ENCODE peak calls at places on chromosomes 11 and 22, in six cellular contexts. Q is HTR-8/SVneo; C is AG10803; I is A172; P is stimulated activated CD8-positive, alpha-beta memory T cell treated with anti-CD3 and anti-CD28 coated beads, Interleukin-4, amount 100 ng/mL, for 4 hours; X is Kasumi-1. A is an unnamed sample.

GRCh38 chr22:33807465-33807864 is 112.8 kb downstream of the LARGE1 start:
- DNase-seq in P (no peak), X (no peak), C (peak), Q (no peak), I (peak), A (no peak)

GRCh38 chr11:121328213-121328966 is 35.8 kb downstream of the SC5D start:
- DNase-seq in P (no peak), Q (no peak), I (no peak), C (no peak), X (no peak), A (no peak)

GRCh38 chr11:15770798-15771414 is 585.4 kb downstream of the SOX6 start:
- DNase-seq in Q (no peak), I (no peak), P (no peak), X (peak), C (peak), A (no peak)

GRCh38 chr11:96655474-96655873 is 265.7 kb downstream of the JRKL start:
- DNase-seq in Q (no peak), I (no peak), C (no peak), X (no peak), P (no peak), A (no peak)

GRCh38 chr11:15629690-15630321 is 515.1 kb downstream of the INSC start:
- DNase-seq in X (peak), Q (no peak), C (no peak), I (no peak), P (no peak), A (no peak)

GRCh38 chr11:4027746-4028145 is 66.9 kb upstream of the RRM1 start:
- DNase-seq in C (peak), I (no peak), P (no peak), X (no peak), Q (no peak), A (no peak)

GRCh38 chr22:33270596-33270995 is 212.4 kb upstream of the SYN3 start:
- DNase-seq in C (no peak), P (no peak), I (no peak), Q (no peak), X (no peak), A (no peak)

GRCh38 chr11:92589512-92589911 is 364.9 kb downstream of the FAT3 start:
- DNase-seq in P (no peak), I (no peak), X (no peak), C (no peak), Q (no peak), A (no peak)

GRCh38 chr11:69075421-69076128 is 26.8 kb downstream of the TPCN2 start:
- DNase-seq in Q (no peak), P (no peak), C (peak), X (no peak), I (peak), A (no peak)

GRCh38 chr11:115665345-115665901 is 161.2 kb upstream of the CADM1 start:
- DNase-seq in P (no peak), I (no peak), C (no peak), Q (no peak), X (no peak), A (no peak)

GRCh38 chr11:33733978-33734377 is 2.2 kb downstream of the CD59 start:
- DNase-seq in P (no peak), C (no peak), X (no peak), Q (no peak), I (no peak), A (no peak)

GRCh38 chr11:76629853-76630599 is 40.5 kb downstream of the LRRC32 start:
- DNase-seq in I (no peak), C (peak), P (no peak), Q (no peak), X (peak), A (no peak)

GRCh38 chr22:35074583-35074982 is 8.6 kb downstream of the ISX start:
- DNase-seq in P (no peak), X (no peak), C (no peak), I (no peak), Q (no peak), A (no peak)

GRCh38 chr22:21779444-21779843 is 43.9 kb upstream of the YPEL1 start:
- DNase-seq in X (no peak), P (no peak), Q (no peak), I (no peak), C (peak), A (no peak)

GRCh38 chr11:109695696-109696095 is 273.7 kb downstream of the C11orf87 start:
- DNase-seq in X (no peak), I (peak), Q (no peak), C (peak), P (no peak), A (no peak)

GRCh38 chr11:15374418-15374817 is 259.7 kb downstream of the INSC start:
- DNase-seq in X (no peak), P (no peak), Q (no peak), I (no peak), C (no peak), A (no peak)

GRCh38 chr22:37331034-37331428 is 48.7 kb downstream of the CYTH4 start:
- DNase-seq in X (no peak), I (no peak), Q (no peak), C (peak), P (no peak), A (no peak)

GRCh38 chr22:20466659-20467379 is 28.8 kb downstream of the KLHL22 start:
- DNase-seq in P (no peak), I (no peak), Q (no peak), C (no peak), X (no peak), A (no peak)

GRCh38 chr11:72391638-72392423 is 42.5 kb downstream of the CLPB start:
- DNase-seq in I (no peak), Q (no peak), P (no peak), C (peak), X (no peak), A (no peak)

GRCh38 chr11:105609832-105610781 is at the start of gene GRIA4:
- DNase-seq in I (no peak), Q (peak), X (no peak), P (no peak), C (peak), A (peak)

GRCh38 chr11:117701781-117702180 is 95.2 kb downstream of the DSCAML1 start:
- DNase-seq in P (no peak), C (no peak), X (no peak), Q (no peak), I (no peak), A (no peak)

GRCh38 chr11:122439911-122440782 is 215.4 kb upstream of the UBASH3B start:
- DNase-seq in X (no peak), I (no peak), P (no peak), Q (no peak), C (peak), A (no peak)

GRCh38 chr22:23769321-23769965 is 1.7 kb upstream of the CHCHD10 start:
- DNase-seq in P (no peak), X (no peak), I (no peak), C (no peak), Q (no peak), A (no peak)

GRCh38 chr22:27088026-27088425 is 430.6 kb downstream of the MIAT start:
- DNase-seq in X (no peak), I (no peak), C (peak), P (no peak), Q (no peak), A (no peak)

GRCh38 chr22:38201371-38201717 is 450 bp upstream of the MAFF start:
- DNase-seq in Q (no peak), C (no peak), X (no peak), P (no peak), I (no peak), A (no peak)

GRCh38 chr22:30206964-30207363 is 39.6 kb downstream of the LIF start:
- DNase-seq in P (no peak), I (peak), X (no peak), Q (peak), C (peak), A (no peak)

GRCh38 chr11:12282676-12283075 is 94.7 kb upstream of the PARVA start:
- DNase-seq in X (no peak), I (no peak), C (no peak), P (no peak), Q (no peak), A (no peak)

GRCh38 chr11:57977709-57978108 is 46.0 kb upstream of the OR9Q1 start:
- DNase-seq in C (no peak), X (no peak), P (no peak), Q (no peak), I (no peak), A (no peak)

GRCh38 chr22:27105142-27106025 is 448.0 kb downstream of the MIAT start:
- DNase-seq in I (peak), X (no peak), P (no peak), C (peak), Q (no peak), A (no peak)

GRCh38 chr22:32574957-32575893 is 100.6 kb downstream of the FBXO7 start:
- DNase-seq in P (no peak), C (no peak), Q (no peak), I (no peak), X (no peak), A (no peak)

GRCh38 chr11:14454861-14455632 is 44.6 kb downstream of the COPB1 start:
- DNase-seq in I (peak), C (peak), P (no peak), Q (peak), X (peak), A (peak)

GRCh38 chr11:21567628-21568290 is 625.1 kb upstream of the ANO5 start:
- DNase-seq in I (no peak), X (no peak), P (no peak), C (no peak), Q (no peak), A (no peak)

GRCh38 chr22:36445158-36445668 is 36.2 kb downstream of the TXN2 start:
- DNase-seq in X (peak), C (peak), I (peak), P (no peak), Q (no peak), A (no peak)

GRCh38 chr11:96393753-96394348 is 4.0 kb downstream of the JRKL start:
- DNase-seq in I (peak), C (peak), Q (peak), P (no peak), X (peak), A (no peak)

GRCh38 chr11:120108154-120108784 is 29.6 kb downstream of the TRIM29 start:
- DNase-seq in C (peak), Q (peak), P (peak), X (peak), I (peak), A (no peak)

GRCh38 chr11:67355023-67355793 is 1.9 kb upstream of the POLD4 start:
- DNase-seq in X (no peak), C (no peak), I (no peak), Q (no peak), P (no peak), A (no peak)

GRCh38 chr22:24137595-24137994 is 43.7 kb upstream of the SUSD2 start:
- DNase-seq in X (no peak), C (peak), I (no peak), Q (no peak), P (no peak), A (no peak)

GRCh38 chr11:61908730-61909622 is 8.4 kb downstream of the RAB3IL1 start:
- DNase-seq in Q (no peak), X (no peak), I (no peak), P (no peak), C (no peak), A (no peak)

A was measured in cerebellar nuclear complex.